ENCODE peak calls at places on chromosomes 7 and 10, in five cellular contexts. One of them, this sample, is unnamed. For H3K36me3, the result is how much of the 10 kb centered on the place peaks cover.

GRCh38 chr7:129969881-129970446 is 17.2 kb upstream of the UBE2H start:
- DNase-seq in left ventricle myocardium inferior: no peak
- DNase-seq in NT2/D1: peak
- DNase-seq in BJ: peak
- DNase-seq in heart right ventricle: no peak
- DNase-seq in this sample: no peak

GRCh38 chr10:113329121-113329596 is 223.7 kb upstream of the HABP2 start:
- DNase-seq in left ventricle myocardium inferior: no peak
- DNase-seq in NT2/D1: no peak
- DNase-seq in BJ: peak
- DNase-seq in heart right ventricle: no peak
- DNase-seq in this sample: no peak

GRCh38 chr7:81676813-81677212 is 93.0 kb downstream of the HGF start:
- DNase-seq in left ventricle myocardium inferior: no peak
- DNase-seq in NT2/D1: no peak
- DNase-seq in BJ: no peak
- DNase-seq in heart right ventricle: no peak
- DNase-seq in this sample: no peak

GRCh38 chr10:93742633-93743349 is 14.9 kb upstream of the LGI1 start:
- DNase-seq in left ventricle myocardium inferior: no peak
- DNase-seq in NT2/D1: no peak
- DNase-seq in BJ: no peak
- DNase-seq in heart right ventricle: no peak
- DNase-seq in this sample: no peak

GRCh38 chr10:110151467-110151866 is 55.9 kb upstream of the MXI1 start:
- DNase-seq in left ventricle myocardium inferior: no peak
- DNase-seq in NT2/D1: no peak
- DNase-seq in BJ: no peak
- DNase-seq in heart right ventricle: no peak
- DNase-seq in this sample: no peak

GRCh38 chr7:33601081-33601480 is 304.3 kb upstream of the BMPER start:
- DNase-seq in left ventricle myocardium inferior: no peak
- DNase-seq in NT2/D1: no peak
- DNase-seq in BJ: no peak
- DNase-seq in heart right ventricle: no peak
- DNase-seq in this sample: no peak

GRCh38 chr10:71888623-71889387 is 37.8 kb upstream of the PSAP start:
- DNase-seq in left ventricle myocardium inferior: peak
- DNase-seq in NT2/D1: no peak
- DNase-seq in BJ: peak
- DNase-seq in heart right ventricle: peak
- DNase-seq in this sample: peak

GRCh38 chr7:70645876-70646336 is 486.0 kb upstream of the GALNT17 start:
- DNase-seq in left ventricle myocardium inferior: no peak
- DNase-seq in NT2/D1: no peak
- DNase-seq in BJ: no peak
- DNase-seq in heart right ventricle: no peak
- DNase-seq in this sample: no peak

GRCh38 chr10:77151395-77151794 is 486.2 kb downstream of the KCNMA1 start:
- DNase-seq in left ventricle myocardium inferior: no peak
- DNase-seq in NT2/D1: no peak
- DNase-seq in BJ: no peak
- DNase-seq in heart right ventricle: no peak
- DNase-seq in this sample: no peak

GRCh38 chr10:17836917-17837316 is 27.8 kb downstream of the MRC1 start:
- DNase-seq in left ventricle myocardium inferior: peak
- DNase-seq in NT2/D1: peak
- DNase-seq in BJ: no peak
- DNase-seq in heart right ventricle: no peak
- DNase-seq in this sample: no peak

GRCh38 chr10:68305889-68306288 is 26.0 kb upstream of the HNRNPH3 start:
- DNase-seq in left ventricle myocardium inferior: no peak
- DNase-seq in NT2/D1: no peak
- DNase-seq in BJ: no peak
- DNase-seq in heart right ventricle: no peak
- DNase-seq in this sample: no peak

GRCh38 chr10:7872041-7872442 is 53.7 kb downstream of the TAF3 start:
- DNase-seq in left ventricle myocardium inferior: no peak
- DNase-seq in NT2/D1: no peak
- DNase-seq in BJ: no peak
- DNase-seq in heart right ventricle: no peak
- DNase-seq in this sample: no peak

GRCh38 chr10:17228081-17229015 is at the start of gene VIM:
- DNase-seq in left ventricle myocardium inferior: peak
- DNase-seq in NT2/D1: peak
- DNase-seq in BJ: peak
- DNase-seq in heart right ventricle: peak
- DNase-seq in this sample: peak

GRCh38 chr10:88791924-88792323 is 10.6 kb upstream of the LIPM start:
- DNase-seq in left ventricle myocardium inferior: no peak
- DNase-seq in NT2/D1: no peak
- DNase-seq in BJ: no peak
- DNase-seq in heart right ventricle: no peak
- DNase-seq in this sample: no peak

GRCh38 chr7:100802951-100803350 is 24.4 kb downstream of the EPHB4 start:
- DNase-seq in left ventricle myocardium inferior: no peak
- DNase-seq in NT2/D1: no peak
- DNase-seq in BJ: no peak
- DNase-seq in heart right ventricle: no peak
- DNase-seq in this sample: peak

GRCh38 chr10:3622845-3623621 is 162.0 kb downstream of the KLF6 start:
- DNase-seq in left ventricle myocardium inferior: no peak
- DNase-seq in NT2/D1: no peak
- DNase-seq in BJ: peak
- DNase-seq in heart right ventricle: no peak
- DNase-seq in this sample: no peak

GRCh38 chr10:17206210-17206709 is 4.8 kb upstream of the TRDMT1 start:
- DNase-seq in left ventricle myocardium inferior: no peak
- DNase-seq in NT2/D1: no peak
- DNase-seq in BJ: no peak
- DNase-seq in heart right ventricle: no peak
- DNase-seq in this sample: no peak

DNA sequence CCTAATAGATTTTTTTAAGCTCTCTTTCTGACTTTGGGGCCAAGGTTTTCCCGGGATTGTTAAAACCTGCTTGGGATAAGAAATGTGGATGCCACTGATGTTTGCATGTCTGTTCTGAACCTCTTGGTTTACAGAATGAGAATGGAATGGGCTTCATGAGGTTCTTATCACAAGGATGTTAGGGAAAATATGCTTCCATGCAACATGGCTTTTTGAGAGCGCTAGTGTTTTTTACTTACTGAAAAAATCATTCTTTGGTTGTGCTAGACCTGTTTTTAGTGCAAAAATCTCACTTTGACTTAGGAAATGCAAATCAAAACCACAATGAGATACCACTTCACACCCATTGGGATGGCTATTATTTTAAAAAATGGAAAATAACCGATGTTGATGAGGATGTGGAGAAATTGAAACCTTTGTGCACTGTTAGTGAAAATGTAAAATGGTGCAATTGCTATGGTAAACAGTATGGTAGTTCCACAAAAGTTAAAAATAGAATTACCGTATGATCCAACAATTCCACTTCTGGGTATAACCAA is 38.8 kb downstream of the TSPAN14 start:
- DNase-seq in left ventricle myocardium inferior: no peak
- DNase-seq in NT2/D1: no peak
- DNase-seq in BJ: no peak
- DNase-seq in heart right ventricle: no peak
- DNase-seq in this sample: no peak
- H3K36me3 ChIP-seq in left ventricle myocardium inferior: under half
- H3K36me3 ChIP-seq in NT2/D1: under half
- H3K36me3 ChIP-seq in BJ: under half
- H3K36me3 ChIP-seq in heart right ventricle: under half
- H3K36me3 ChIP-seq in this sample: under half

GRCh38 chr10:73873843-73874215 is 526 bp downstream of the CAMK2G start:
- DNase-seq in left ventricle myocardium inferior: no peak
- DNase-seq in NT2/D1: no peak
- DNase-seq in BJ: no peak
- DNase-seq in heart right ventricle: no peak
- DNase-seq in this sample: no peak

GRCh38 chr10:73873163-73873842 is 1.1 kb downstream of the CAMK2G start:
- DNase-seq in left ventricle myocardium inferior: no peak
- DNase-seq in NT2/D1: no peak
- DNase-seq in BJ: no peak
- DNase-seq in heart right ventricle: no peak
- DNase-seq in this sample: no peak

GRCh38 chr10:73875139-73875475 is 752 bp upstream of the CAMK2G start:
- DNase-seq in left ventricle myocardium inferior: no peak
- DNase-seq in NT2/D1: no peak
- DNase-seq in BJ: no peak
- DNase-seq in heart right ventricle: no peak
- DNase-seq in this sample: no peak

GRCh38 chr10:73876157-73876556 is 1.8 kb upstream of the CAMK2G start:
- DNase-seq in left ventricle myocardium inferior: no peak
- DNase-seq in NT2/D1: no peak
- DNase-seq in BJ: no peak
- DNase-seq in heart right ventricle: no peak
- DNase-seq in this sample: no peak

GRCh38 chr10:73874267-73875138 is at the start of gene CAMK2G:
- DNase-seq in left ventricle myocardium inferior: peak
- DNase-seq in NT2/D1: peak
- DNase-seq in BJ: no peak
- DNase-seq in heart right ventricle: peak
- DNase-seq in this sample: peak
- H3K4me3 ChIP-seq in left ventricle myocardium inferior: peak
- H3K4me3 ChIP-seq in NT2/D1: peak
- H3K4me3 ChIP-seq in BJ: peak
- H3K4me3 ChIP-seq in heart right ventricle: peak
- H3K4me3 ChIP-seq in this sample: peak

DNA sequence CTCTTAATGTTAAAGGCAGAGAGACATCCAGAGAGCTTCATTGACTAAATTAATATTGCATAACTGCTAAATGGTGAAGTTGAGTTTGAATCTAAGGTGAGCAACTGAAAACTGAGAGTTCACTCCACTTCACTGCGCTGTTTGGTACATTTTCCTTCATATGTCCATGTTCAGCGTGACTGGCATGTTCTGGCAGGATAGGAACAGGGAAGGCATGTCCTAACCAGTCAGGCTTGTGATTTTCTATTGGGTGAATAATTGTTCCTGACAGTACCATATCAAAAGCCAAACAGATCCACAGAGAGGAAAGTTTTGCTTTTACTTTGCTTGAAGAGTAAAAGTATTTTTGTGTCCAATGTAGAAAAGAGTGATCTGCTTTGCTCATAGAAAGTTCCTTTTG is 53.2 kb downstream of the WDFY4 start:
- DNase-seq in left ventricle myocardium inferior: no peak
- DNase-seq in NT2/D1: no peak
- DNase-seq in BJ: no peak
- DNase-seq in heart right ventricle: no peak
- DNase-seq in this sample: no peak
- H3K36me3 ChIP-seq in left ventricle myocardium inferior: under half
- H3K36me3 ChIP-seq in NT2/D1: under half
- H3K36me3 ChIP-seq in BJ: under half
- H3K36me3 ChIP-seq in heart right ventricle: under half
- H3K36me3 ChIP-seq in this sample: under half

GRCh38 chr10:100731603-100732596 is 13.5 kb upstream of the PAX2 start:
- DNase-seq in left ventricle myocardium inferior: no peak
- DNase-seq in NT2/D1: no peak
- DNase-seq in BJ: no peak
- DNase-seq in heart right ventricle: no peak
- DNase-seq in this sample: no peak

GRCh38 chr10:100728928-100729876 is 16.2 kb upstream of the PAX2 start:
- DNase-seq in left ventricle myocardium inferior: no peak
- DNase-seq in NT2/D1: no peak
- DNase-seq in BJ: no peak
- DNase-seq in heart right ventricle: no peak
- DNase-seq in this sample: no peak

GRCh38 chr10:100727808-100728207 is 17.6 kb upstream of the PAX2 start:
- DNase-seq in left ventricle myocardium inferior: no peak
- DNase-seq in NT2/D1: no peak
- DNase-seq in BJ: no peak
- DNase-seq in heart right ventricle: no peak
- DNase-seq in this sample: no peak

GRCh38 chr10:100730739-100731602 is 14.4 kb upstream of the PAX2 start:
- DNase-seq in left ventricle myocardium inferior: no peak
- DNase-seq in NT2/D1: no peak
- DNase-seq in BJ: no peak
- DNase-seq in heart right ventricle: no peak
- DNase-seq in this sample: peak

GRCh38 chr10:100729877-100730738 is 15.3 kb upstream of the PAX2 start:
- DNase-seq in left ventricle myocardium inferior: no peak
- DNase-seq in NT2/D1: no peak
- DNase-seq in BJ: no peak
- DNase-seq in heart right ventricle: no peak
- DNase-seq in this sample: no peak
- H3K4me3 ChIP-seq in left ventricle myocardium inferior: peak
- H3K4me3 ChIP-seq in NT2/D1: peak
- H3K4me3 ChIP-seq in BJ: no peak
- H3K4me3 ChIP-seq in heart right ventricle: peak
- H3K4me3 ChIP-seq in this sample: no peak

GRCh38 chr10:124698560-124699470 is 45.4 kb downstream of the FAM53B start:
- DNase-seq in left ventricle myocardium inferior: no peak
- DNase-seq in NT2/D1: no peak
- DNase-seq in BJ: no peak
- DNase-seq in heart right ventricle: no peak
- DNase-seq in this sample: no peak
- H3K36me3 ChIP-seq in left ventricle myocardium inferior: under half
- H3K36me3 ChIP-seq in NT2/D1: under half
- H3K36me3 ChIP-seq in BJ: under half
- H3K36me3 ChIP-seq in heart right ventricle: under half
- H3K36me3 ChIP-seq in this sample: under half

GRCh38 chr10:98031440-98031839 is 1.0 kb upstream of the CRTAC1 start:
- DNase-seq in left ventricle myocardium inferior: no peak
- DNase-seq in NT2/D1: no peak
- DNase-seq in BJ: no peak
- DNase-seq in heart right ventricle: no peak
- DNase-seq in this sample: no peak

GRCh38 chr10:98033515-98033914 is 3.1 kb upstream of the CRTAC1 start:
- DNase-seq in left ventricle myocardium inferior: no peak
- DNase-seq in NT2/D1: no peak
- DNase-seq in BJ: no peak
- DNase-seq in heart right ventricle: no peak
- DNase-seq in this sample: no peak

GRCh38 chr10:98030093-98030821 is at the start of gene CRTAC1:
- DNase-seq in left ventricle myocardium inferior: peak
- DNase-seq in NT2/D1: peak
- DNase-seq in BJ: no peak
- DNase-seq in heart right ventricle: peak
- DNase-seq in this sample: peak

GRCh38 chr10:98029149-98030092 is 1.0 kb downstream of the CRTAC1 start:
- DNase-seq in left ventricle myocardium inferior: no peak
- DNase-seq in NT2/D1: no peak
- DNase-seq in BJ: no peak
- DNase-seq in heart right ventricle: no peak
- DNase-seq in this sample: no peak

DNA sequence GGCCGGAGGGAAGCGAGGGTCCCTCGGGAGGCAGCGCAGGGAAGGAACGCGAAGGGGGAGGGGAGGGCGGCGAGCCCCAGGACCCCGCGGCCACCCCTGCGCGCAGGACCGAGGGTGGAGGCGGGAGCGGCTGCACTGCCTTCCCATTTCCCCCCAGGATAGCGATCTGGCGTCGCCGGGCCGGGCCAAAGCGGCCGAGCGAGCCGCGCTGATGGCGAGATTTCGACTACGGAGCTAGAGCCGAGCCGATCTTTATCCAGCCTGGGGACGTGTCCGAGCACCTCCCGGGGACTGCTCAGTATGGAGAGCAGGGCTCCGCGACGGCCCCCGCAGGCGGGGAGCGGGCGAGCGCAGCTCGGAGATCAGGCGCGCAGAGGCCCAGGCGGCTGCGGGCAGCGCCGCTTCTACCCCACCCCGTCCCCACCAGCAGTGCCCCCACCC is 590 bp upstream of the CRTAC1 start:
- DNase-seq in left ventricle myocardium inferior: no peak
- DNase-seq in NT2/D1: no peak
- DNase-seq in BJ: no peak
- DNase-seq in heart right ventricle: no peak
- DNase-seq in this sample: no peak
- H3K4me3 ChIP-seq in left ventricle myocardium inferior: peak
- H3K4me3 ChIP-seq in NT2/D1: peak
- H3K4me3 ChIP-seq in BJ: no peak
- H3K4me3 ChIP-seq in heart right ventricle: peak
- H3K4me3 ChIP-seq in this sample: no peak